ENCODE peak calls at places on chromosomes 12 and 14, in ten cellular contexts. I is NCI-H774; K is fibroblast of lung; P is activated naive CD4-positive, alpha-beta T cell treated with Interleukin-2 at 50 U/mL for 16 hours; Z is NCI-H2029; T is H54; W is non-pigmented ciliary epithelial cell; N is HFFc6; A is activated CD4-positive, alpha-beta memory T cell treated with anti-CD3 and anti-CD28 coated beads for 36 hours; M is Caki2. B is an unnamed sample.

GRCh38 chr12:86015026-86015425 is 140.9 kb downstream of the NTS start:
- DNase-seq in I (no peak), K (no peak), P (no peak), Z (no peak), T (no peak), W (no peak), N (no peak), A (no peak), M (no peak), B (no peak)

GRCh38 chr14:49999216-49999761 is 106.4 kb downstream of the ARF6 start:
- DNase-seq in I (no peak), K (peak), P (peak), Z (no peak), T (peak), W (no peak), N (peak), A (peak), M (peak), B (peak)

GRCh38 chr12:264269-264668 is 1.6 kb upstream of the SLC6A13 start:
- DNase-seq in I (no peak), K (no peak), P (no peak), Z (no peak), T (no peak), W (no peak), N (no peak), A (no peak), M (no peak), B (no peak)

GRCh38 chr14:61476737-61477410 is 155.5 kb downstream of the PRKCH start:
- DNase-seq in I (no peak), K (peak), P (peak), Z (no peak), T (no peak), W (peak), N (peak), A (peak), M (peak), B (no peak)

GRCh38 chr12:13666806-13667205 is 314.6 kb downstream of the GRIN2B start:
- DNase-seq in I (no peak), K (no peak), P (no peak), Z (no peak), T (no peak), W (no peak), N (no peak), A (no peak), M (no peak), B (no peak)

GRCh38 chr14:105336477-105337287 is 22.1 kb downstream of the PACS2 start:
- DNase-seq in I (no peak), K (no peak), P (no peak), Z (no peak), T (no peak), W (no peak), N (no peak), A (no peak), M (no peak), B (no peak)

GRCh38 chr14:93688239-93688666 is 100.0 kb downstream of the PRIMA1 start:
- DNase-seq in I (no peak), K (no peak), P (no peak), Z (no peak), T (no peak), W (no peak), N (no peak), A (no peak), M (no peak), B (no peak)

GRCh38 chr12:119157528-119157927 is 21.2 kb upstream of the HSPB8 start:
- DNase-seq in I (no peak), K (no peak), P (no peak), Z (peak), T (no peak), W (no peak), N (no peak), A (no peak), M (no peak), B (no peak)

GRCh38 chr12:54601841-54602240 is 13.4 kb upstream of the PPP1R1A start:
- DNase-seq in I (no peak), K (no peak), P (no peak), Z (no peak), T (no peak), W (no peak), N (no peak), A (no peak), M (no peak), B (no peak)

GRCh38 chr12:124761876-124762275 is 101.8 kb downstream of the SCARB1 start:
- DNase-seq in I (no peak), K (peak), P (peak), Z (no peak), T (no peak), W (no peak), N (no peak), A (peak), M (no peak), B (no peak)

GRCh38 chr12:34595749-34596733 is 573.7 kb downstream of the ALG10 start:
- DNase-seq in I (no peak), K (no peak), P (no peak), Z (no peak), T (no peak), W (no peak), N (no peak), A (no peak), M (no peak), B (no peak)

GRCh38 chr14:64879635-64880381 is at the start of gene SPTB:
- DNase-seq in I (peak), K (no peak), P (peak), Z (peak), T (peak), W (no peak), N (no peak), A (peak), M (peak), B (peak)

GRCh38 chr12:81257952-81258551 is 180.2 kb downstream of the ACSS3 start:
- DNase-seq in I (peak), K (peak), P (no peak), Z (peak), T (no peak), W (peak), N (peak), A (no peak), M (peak), B (no peak)

GRCh38 chr12:62899568-62900390 is 35.2 kb downstream of the PPM1H start:
- DNase-seq in I (no peak), K (no peak), P (no peak), Z (no peak), T (no peak), W (no peak), N (no peak), A (no peak), M (no peak), B (no peak)

GRCh38 chr12:25971675-25972035 is 13.2 kb downstream of the RASSF8 start:
- DNase-seq in I (no peak), K (no peak), P (no peak), Z (no peak), T (no peak), W (no peak), N (no peak), A (no peak), M (no peak), B (no peak)

GRCh38 chr12:86283607-86284006 is 27.4 kb upstream of the MGAT4C start:
- DNase-seq in I (no peak), K (no peak), P (no peak), Z (no peak), T (no peak), W (no peak), N (no peak), A (no peak), M (no peak), B (no peak)

GRCh38 chr14:104166698-104167097 is 28.3 kb downstream of the KIF26A start:
- DNase-seq in I (no peak), K (no peak), P (no peak), Z (no peak), T (no peak), W (no peak), N (no peak), A (no peak), M (peak), B (no peak)

GRCh38 chr12:122423258-122424165 is 1.0 kb upstream of the CLIP1 start:
- DNase-seq in I (no peak), K (peak), P (no peak), Z (no peak), T (no peak), W (no peak), N (no peak), A (no peak), M (peak), B (no peak)

GRCh38 chr14:29459967-29460366 is 467.7 kb downstream of the PRKD1 start:
- DNase-seq in I (no peak), K (no peak), P (no peak), Z (no peak), T (no peak), W (no peak), N (no peak), A (no peak), M (no peak), B (no peak)

GRCh38 chr12:106840217-106840616 is 65.7 kb downstream of the RIC8B start:
- DNase-seq in I (peak), K (peak), P (no peak), Z (peak), T (no peak), W (no peak), N (peak), A (no peak), M (peak), B (no peak)

GRCh38 chr12:57674691-57675090 is 19.2 kb upstream of the OS9 start:
- DNase-seq in I (no peak), K (no peak), P (no peak), Z (no peak), T (no peak), W (no peak), N (no peak), A (no peak), M (no peak), B (no peak)

GRCh38 chr14:50342211-50343080 is 30.3 kb downstream of the DMAC2L start:
- DNase-seq in I (no peak), K (peak), P (peak), Z (peak), T (no peak), W (no peak), N (peak), A (peak), M (peak), B (peak)

GRCh38 chr12:46046436-46046835 is 56.1 kb upstream of the SCAF11 start:
- DNase-seq in I (no peak), K (no peak), P (no peak), Z (no peak), T (no peak), W (no peak), N (no peak), A (no peak), M (no peak), B (no peak)